ENCODE peak calls at places on chromosomes 13 and 19, in seven cellular contexts. W is ascending aorta, P is vagina, Z is left ventricle myocardium inferior, A is aorta, X is thoracic aorta, N is body of pancreas. Q is an unnamed sample.

GRCh38 chr13:36421447-36421846 is 10.8 kb upstream of the CCNA1 start:
- DNase-seq in Z (no peak), P (no peak), N (no peak), W (no peak), A (no peak), X (no peak), Q (no peak)

GRCh38 chr13:104809483-104809882 is 1726.0 kb downstream of the EFNB2 start:
- DNase-seq in P (no peak), X (no peak), W (no peak), N (no peak), Z (no peak), A (no peak), Q (no peak)

GRCh38 chr13:33745370-33746324 is 72.3 kb upstream of the RFC3 start:
- DNase-seq in X (no peak), Z (no peak), W (no peak), P (no peak), A (no peak), N (peak), Q (no peak)

GRCh38 chr13:44903596-44903995 is 85.7 kb downstream of the NUFIP1 start:
- DNase-seq in W (peak), P (peak), X (peak), A (peak), Z (peak), N (peak), Q (no peak)

GRCh38 chr19:18349524-18350128 is 9.2 kb downstream of the PGPEP1 start:
- DNase-seq in N (peak), A (peak), X (no peak), Z (no peak), W (no peak), P (no peak), Q (no peak)

GRCh38 chr19:23542562-23542961 is 144.4 kb downstream of the ZNF675 start:
- DNase-seq in W (no peak), P (no peak), N (no peak), A (no peak), X (no peak), Z (no peak), Q (no peak)

GRCh38 chr19:39126593-39127187 is 1.1 kb downstream of the PAK4 start:
- DNase-seq in Z (no peak), A (no peak), X (no peak), W (no peak), N (peak), P (no peak), Q (no peak)

GRCh38 chr13:61531383-61532065 is 115.9 kb upstream of the PCDH20 start:
- DNase-seq in P (no peak), W (no peak), A (no peak), Z (no peak), X (no peak), N (no peak), Q (peak)

GRCh38 chr13:71030789-71031188 is 836.2 kb downstream of the DACH1 start:
- DNase-seq in Z (no peak), X (no peak), W (no peak), N (no peak), A (no peak), P (no peak), Q (no peak)

GRCh38 chr13:24148414-24149305 is 11.9 kb upstream of the SPATA13 start:
- DNase-seq in Z (no peak), A (no peak), X (no peak), W (no peak), P (no peak), N (peak), Q (no peak)

GRCh38 chr19:18102916-18103542 is 5.5 kb downstream of the MAST3 start:
- DNase-seq in P (no peak), X (no peak), N (no peak), Z (no peak), W (no peak), A (no peak), Q (no peak)

GRCh38 chr19:23070353-23070781 is 46.5 kb upstream of the ZNF730 start:
- DNase-seq in P (no peak), Z (peak), A (peak), X (no peak), N (peak), W (no peak), Q (no peak)

GRCh38 chr13:86174632-86175031 is 375.4 kb upstream of the SLITRK6 start:
- DNase-seq in X (no peak), A (no peak), N (no peak), P (no peak), W (no peak), Z (no peak), Q (no peak)

GRCh38 chr13:109715902-109716301 is 70.5 kb downstream of the IRS2 start:
- DNase-seq in Z (no peak), X (no peak), N (no peak), W (no peak), A (no peak), P (peak), Q (no peak)

GRCh38 chr13:87944038-87944437 is 272.9 kb downstream of the SLITRK5 start:
- DNase-seq in A (no peak), Z (no peak), P (no peak), X (no peak), W (no peak), N (no peak), Q (no peak)

GRCh38 chr13:84553252-84553651 is 671.0 kb upstream of the SLITRK1 start:
- DNase-seq in X (no peak), Z (no peak), P (no peak), W (no peak), A (no peak), N (peak), Q (no peak)

GRCh38 chr19:43997631-43998290 is 5.0 kb upstream of the ZNF230 start:
- DNase-seq in W (no peak), P (no peak), N (no peak), Z (no peak), A (no peak), X (no peak), Q (no peak)

GRCh38 chr13:72004975-72005374 is 138.0 kb upstream of the DACH1 start:
- DNase-seq in W (no peak), P (no peak), N (no peak), Z (no peak), X (no peak), A (no peak), Q (no peak)

GRCh38 chr13:106680796-106681482 is 113.0 kb upstream of the ARGLU1 start:
- DNase-seq in X (no peak), W (no peak), Z (no peak), A (no peak), P (no peak), N (no peak), Q (no peak)

GRCh38 chr13:111900390-111901180 is 166.4 kb upstream of the SOX1 start:
- DNase-seq in N (no peak), P (peak), A (no peak), X (no peak), W (no peak), Z (no peak), Q (no peak)

GRCh38 chr19:3656747-3657394 is 30.3 kb upstream of the CACTIN start:
- DNase-seq in P (no peak), X (no peak), A (no peak), W (no peak), Z (no peak), N (no peak), Q (no peak)

GRCh38 chr13:92221916-92222315 is 823.5 kb downstream of the GPC5 start:
- DNase-seq in P (no peak), A (no peak), X (no peak), Z (no peak), W (no peak), N (no peak), Q (no peak)

GRCh38 chr19:47994209-47994802 is at the start of gene ELSPBP1:
- DNase-seq in P (no peak), Z (no peak), X (no peak), W (no peak), N (no peak), A (no peak), Q (no peak)

GRCh38 chr19:51135004-51135403 is 7.1 kb upstream of the SIGLEC7 start:
- DNase-seq in N (no peak), A (no peak), W (no peak), X (no peak), Z (no peak), P (no peak), Q (no peak)

GRCh38 chr19:43700368-43701015 is 15.4 kb upstream of the IRGC start:
- DNase-seq in Z (peak), A (peak), P (no peak), W (no peak), X (no peak), N (peak), Q (peak)

GRCh38 chr13:51714663-51715168 is 89.2 kb downstream of the DHRS12 start:
- DNase-seq in A (no peak), W (no peak), X (no peak), Z (no peak), N (no peak), P (no peak), Q (peak)

GRCh38 chr19:38930776-38931761 is at the start of gene MRPS12:
- DNase-seq in P (peak), W (peak), Z (peak), A (peak), N (peak), X (peak), Q (peak)

GRCh38 chr19:45814166-45814780 is 835 bp downstream of the RSPH6A start:
- DNase-seq in Z (no peak), X (no peak), W (no peak), P (no peak), A (no peak), N (no peak), Q (no peak)

GRCh38 chr13:23683084-23683483 is 112.9 kb downstream of the TNFRSF19 start:
- DNase-seq in P (peak), X (no peak), A (no peak), W (no peak), N (no peak), Z (no peak), Q (no peak)

GRCh38 chr19:9914315-9915207 is 21.8 kb downstream of the OLFM2 start:
- DNase-seq in P (no peak), A (peak), Z (peak), N (peak), W (peak), X (no peak), Q (peak)

GRCh38 chr19:23415561-23416191 is 20.4 kb upstream of the ZNF91 start:
- DNase-seq in W (no peak), Z (peak), P (no peak), X (no peak), N (peak), A (peak), Q (no peak)

GRCh38 chr19:56350416-56351045 is 35.9 kb upstream of the ZSCAN5A start:
- DNase-seq in X (no peak), A (peak), P (no peak), Z (no peak), W (no peak), N (peak), Q (no peak)

GRCh38 chr19:10362259-10362658 is 18.1 kb downstream of the TYK2 start:
- DNase-seq in A (no peak), N (no peak), Z (no peak), X (no peak), P (no peak), W (no peak), Q (no peak)

GRCh38 chr13:44365008-44365407 is 8.6 kb upstream of the SERP2 start:
- DNase-seq in N (no peak), X (no peak), P (no peak), W (no peak), Z (no peak), A (no peak), Q (no peak)

GRCh38 chr19:752652-753517 is 2.0 kb downstream of the MISP start:
- DNase-seq in W (no peak), P (no peak), X (no peak), Z (no peak), N (peak), A (peak), Q (no peak)

GRCh38 chr19:757811-758668 is 7.1 kb downstream of the MISP start:
- DNase-seq in W (no peak), N (no peak), A (no peak), Z (no peak), P (no peak), X (no peak), Q (no peak)

GRCh38 chr19:43316591-43317319 is 36.7 kb upstream of the CD177 start:
- DNase-seq in A (no peak), X (no peak), W (no peak), N (no peak), Z (no peak), P (no peak), Q (no peak)

DNA sequence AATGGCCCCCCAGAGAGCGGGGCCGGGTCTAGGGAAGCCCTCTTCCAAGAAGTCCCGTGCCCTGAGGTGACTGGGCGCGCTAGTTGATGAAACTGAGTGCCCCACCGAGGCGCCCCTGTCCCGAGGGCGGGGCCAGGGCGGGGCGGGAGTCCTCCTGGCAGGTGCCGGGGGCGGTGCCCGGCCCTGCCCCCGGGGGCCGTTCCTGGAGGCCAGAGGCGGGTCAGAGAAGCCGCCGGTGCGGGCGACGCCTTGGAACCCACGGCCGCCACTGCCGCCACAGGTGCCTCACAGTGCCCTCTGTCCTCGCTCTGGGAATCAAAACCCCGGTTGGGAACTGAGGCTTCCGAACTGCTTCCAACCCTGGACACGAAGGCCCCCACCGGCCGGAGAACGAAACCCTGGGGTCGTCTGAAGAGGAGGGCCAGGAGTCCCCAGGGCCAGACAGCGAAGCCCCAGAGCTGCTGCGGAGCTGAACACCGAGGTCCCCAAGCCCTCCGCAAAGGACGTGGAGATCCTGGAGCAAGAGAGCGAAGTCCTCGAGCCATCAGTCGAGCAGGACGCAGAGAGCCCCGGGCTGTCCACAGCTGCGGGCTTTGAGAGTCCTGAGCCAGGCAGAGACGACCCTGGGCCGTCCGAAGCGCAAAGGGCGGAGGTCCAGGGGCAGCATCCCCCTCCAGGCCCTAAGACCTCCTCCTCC is at the start of gene MISP3:
- DNase-seq in A (no peak), Z (peak), X (no peak), N (peak), P (no peak), W (no peak), Q (peak)
- H3K4me3 ChIP-seq in A (peak), Z (peak), X (peak), N (peak), P (peak), W (peak), Q (peak)

GRCh38 chr19:15282311-15282705 is 50.0 kb downstream of the BRD4 start:
- DNase-seq in X (no peak), W (no peak), P (no peak), N (no peak), A (no peak), Z (no peak), Q (no peak)

GRCh38 chr19:15279326-15279904 is 47.2 kb upstream of the EPHX3 start:
- DNase-seq in Z (no peak), W (no peak), A (no peak), P (no peak), X (no peak), N (no peak), Q (no peak)

GRCh38 chr19:15283141-15283885 is 49.0 kb downstream of the BRD4 start:
- DNase-seq in X (peak), A (no peak), P (no peak), W (peak), N (peak), Z (no peak), Q (no peak)

GRCh38 chr19:15280048-15280725 is 47.9 kb upstream of the EPHX3 start:
- DNase-seq in Z (peak), W (no peak), X (no peak), N (no peak), P (no peak), A (no peak), Q (no peak)

GRCh38 chr19:15280915-15281683 is 48.9 kb upstream of the EPHX3 start:
- DNase-seq in X (no peak), Z (peak), W (no peak), P (no peak), N (peak), A (peak), Q (no peak)
- H3K4me3 ChIP-seq in X (peak), Z (peak), W (no peak), P (no peak), N (no peak), A (no peak), Q (no peak)

GRCh38 chr19:57935731-57936130 is 529 bp upstream of the ZNF418 start:
- DNase-seq in N (no peak), X (no peak), P (no peak), Z (no peak), W (no peak), A (no peak), Q (no peak)
- H3K4me3 ChIP-seq in N (no peak), X (no peak), P (no peak), Z (peak), W (no peak), A (no peak), Q (no peak)

GRCh38 chr13:74794147-74794546 is 659.9 kb upstream of the KLF12 start:
- DNase-seq in W (no peak), X (no peak), A (no peak), P (no peak), Z (no peak), N (no peak), Q (no peak)
- H3K4me3 ChIP-seq in W (no peak), X (no peak), A (no peak), P (no peak), Z (no peak), N (no peak), Q (no peak)

GRCh38 chr13:113110852-113111315 is 5.3 kb downstream of the F7 start:
- DNase-seq in A (peak), P (no peak), X (no peak), Z (no peak), W (no peak), N (no peak), Q (no peak)
- H3K4me3 ChIP-seq in A (no peak), P (peak), X (peak), Z (peak), W (peak), N (no peak), Q (no peak)

DNA sequence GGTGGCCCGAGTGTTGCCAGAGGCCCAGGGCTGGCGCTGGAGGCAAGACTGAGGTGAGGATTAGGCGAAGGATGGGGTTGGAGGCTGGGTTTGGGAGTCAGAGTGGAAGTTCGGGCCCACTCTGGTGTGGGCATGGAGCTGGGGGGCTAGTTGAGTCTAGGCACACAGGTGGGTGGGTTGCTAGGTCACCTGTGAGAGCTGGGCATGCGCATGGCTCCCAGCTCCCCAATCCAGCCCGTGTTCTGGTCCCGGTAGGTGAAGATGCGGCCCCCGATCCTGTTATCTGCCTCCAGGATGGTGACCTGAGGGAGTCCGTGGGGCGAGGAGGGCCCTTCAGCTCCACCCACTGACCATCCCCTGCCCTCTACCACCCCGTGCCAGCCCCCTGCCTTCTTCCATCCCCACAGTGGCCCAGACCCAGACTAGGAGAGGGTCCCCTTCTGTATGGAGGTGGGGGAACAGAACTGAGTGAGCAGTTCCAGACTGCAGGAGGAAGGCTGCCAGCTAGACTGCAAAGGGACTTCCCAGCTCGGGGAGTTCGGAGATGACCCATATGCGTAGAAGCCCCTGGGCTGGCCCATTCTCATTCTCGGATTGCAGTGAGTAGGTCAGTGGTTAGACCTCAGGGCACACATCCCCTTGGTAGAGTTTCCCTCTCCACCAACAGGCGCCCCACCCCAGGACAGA is 1.7 kb downstream of the IL4I1 start:
- DNase-seq in N (no peak), X (no peak), P (no peak), A (no peak), Z (no peak), W (no peak), Q (no peak)
- H3K4me3 ChIP-seq in N (no peak), X (no peak), P (no peak), A (no peak), Z (no peak), W (no peak), Q (peak)

GRCh38 chr19:2487090-2487489 is 11.2 kb downstream of the GADD45B start:
- DNase-seq in Z (no peak), P (no peak), W (no peak), N (no peak), X (no peak), A (no peak), Q (no peak)

GRCh38 chr19:2490659-2491058 is 14.7 kb downstream of the GADD45B start:
- DNase-seq in A (no peak), X (no peak), N (no peak), Z (no peak), W (no peak), P (no peak), Q (no peak)

GRCh38 chr19:2488942-2489731 is 13.2 kb downstream of the GADD45B start:
- DNase-seq in A (peak), N (peak), P (no peak), X (no peak), W (no peak), Z (peak), Q (no peak)

GRCh38 chr19:2487780-2488330 is 11.9 kb downstream of the GADD45B start:
- DNase-seq in W (no peak), X (no peak), Z (no peak), P (no peak), A (peak), N (no peak), Q (no peak)

GRCh38 chr19:2488405-2488941 is 12.5 kb downstream of the GADD45B start:
- DNase-seq in X (no peak), A (no peak), Z (no peak), P (no peak), N (no peak), W (no peak), Q (no peak)
- H3K4me3 ChIP-seq in X (peak), A (peak), Z (peak), P (peak), N (no peak), W (peak), Q (peak)

DNA sequence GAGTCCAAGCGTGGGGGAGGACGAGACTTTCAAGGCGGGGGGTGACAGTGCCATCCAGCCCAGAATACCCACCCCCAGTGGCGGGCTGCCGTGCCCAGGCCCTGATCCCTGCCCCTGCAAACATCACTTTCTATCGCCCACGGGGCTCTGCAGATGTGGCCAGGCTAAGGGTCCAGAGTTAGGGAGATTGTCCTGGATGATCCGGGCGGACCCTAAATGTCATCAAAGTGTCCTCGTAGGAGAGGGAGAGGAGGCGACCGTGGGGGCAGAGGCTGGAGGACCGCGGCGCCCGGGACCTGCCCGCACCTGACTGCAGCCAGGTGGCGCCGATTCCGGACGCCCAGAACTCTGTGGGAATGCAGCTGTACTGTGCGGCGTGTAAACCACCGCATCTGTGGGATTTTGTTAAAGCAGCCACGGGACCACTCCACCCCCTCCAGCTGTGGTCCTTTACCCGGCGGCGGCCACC is 32.4 kb downstream of the GJA3 start:
- DNase-seq in A (no peak), W (no peak), Z (no peak), N (peak), P (no peak), X (no peak), Q (no peak)
- H3K4me3 ChIP-seq in A (peak), W (peak), Z (peak), N (peak), P (peak), X (peak), Q (peak)

Q was measured in GM06990.